ENCODE peak calls at places on chromosomes 4 and X, in five cellular contexts. W is breast epithelium, R is stomach, U is HCT116, Q is sigmoid colon. J is an unnamed sample.

GRCh38 chrX:16022580-16023170 is 100.7 kb upstream of the GRPR start:
- DNase-seq in W (no peak), R (no peak), U (peak; percentile 15), Q (no peak), J (no peak)

GRCh38 chr4:162011039-162011438 is 152.8 kb downstream of the FSTL5 start:
- DNase-seq in W (no peak), R (no peak), U (no peak), Q (no peak), J (no peak)

GRCh38 chrX:109187473-109188168 is 294.3 kb downstream of the GUCY2F start:
- DNase-seq in W (no peak), R (no peak), U (no peak), Q (no peak), J (no peak)

GRCh38 chr4:185665655-185666054 is 130.3 kb upstream of the PDLIM3 start:
- DNase-seq in W (no peak), R (no peak), U (no peak), Q (no peak), J (no peak)

GRCh38 chr4:25815586-25815985 is 47.2 kb downstream of the SEL1L3 start:
- DNase-seq in W (no peak), R (no peak), U (no peak), Q (no peak), J (no peak)

GRCh38 chrX:152899874-152900719 is 2.2 kb downstream of the ZNF185 start:
- DNase-seq in W (no peak), R (no peak), U (no peak), Q (no peak), J (no peak)

GRCh38 chr4:67750691-67751090 is 3.5 kb downstream of the GNRHR start:
- DNase-seq in W (no peak), R (no peak), U (no peak), Q (no peak), J (no peak)

GRCh38 chr4:76279462-76279861 is 27.1 kb upstream of the STBD1 start:
- DNase-seq in W (no peak), R (no peak), U (no peak), Q (no peak), J (no peak)

GRCh38 chrX:20456971-20457370 is 190.3 kb upstream of the RPS6KA3 start:
- DNase-seq in W (no peak), R (no peak), U (no peak), Q (no peak), J (no peak)

GRCh38 chrX:125387945-125388344 is 68.3 kb downstream of the TEX13C start:
- DNase-seq in W (no peak), R (no peak), U (no peak), Q (no peak), J (no peak)
- TF ChIP-seq POLR2AphosphoS5 in W (no peak), R (no peak), U (no peak), Q (no peak), J (no peak)

GRCh38 chrX:7147978-7148824 is at the start of gene PUDP:
- DNase-seq in W (peak; percentile 81), R (peak; percentile 95), U (peak; percentile 37), Q (peak; percentile 94), J (peak; percentile 90)
- TF ChIP-seq POLR2A in W (no peak), R (no peak), U (no peak), Q (no peak), J (no peak)

DNA sequence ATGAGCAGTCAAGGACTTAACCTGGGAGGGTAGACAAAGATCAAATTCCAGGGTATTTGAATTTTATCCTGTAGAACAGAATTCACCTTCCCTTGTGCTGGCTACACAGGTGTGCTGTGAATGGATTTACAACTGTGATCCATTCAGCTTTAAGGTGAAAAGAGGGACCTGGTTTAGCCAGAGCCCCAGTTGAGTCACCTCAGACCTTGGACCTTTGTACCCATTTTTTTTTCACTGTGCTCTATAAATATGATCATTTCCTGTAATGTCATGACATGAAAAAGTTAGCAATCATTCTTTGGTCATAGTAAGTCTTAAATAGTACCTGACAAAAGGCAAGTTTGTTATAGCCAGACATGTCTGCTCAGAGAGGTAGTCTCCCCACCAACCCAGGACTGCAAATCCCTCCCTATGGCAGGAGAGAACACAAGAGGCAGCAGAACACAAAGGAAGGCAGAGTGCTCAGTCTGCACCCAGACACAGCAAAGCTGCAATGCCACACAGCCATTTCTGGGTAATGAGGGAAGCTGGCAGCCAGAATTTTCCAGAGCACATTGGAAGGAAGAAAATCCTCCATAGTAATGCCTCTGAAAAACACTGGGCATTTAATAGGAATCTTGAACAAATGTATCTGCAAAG is 77.8 kb downstream of the CXXC4 start:
- DNase-seq in W (no peak), R (no peak), U (no peak), Q (no peak), J (no peak)
- H3K27ac ChIP-seq in W (no peak overlapping the region), R (no peak overlapping the region), U (no peak overlapping the region), Q (no peak overlapping the region), J (no peak overlapping the region)

DNA sequence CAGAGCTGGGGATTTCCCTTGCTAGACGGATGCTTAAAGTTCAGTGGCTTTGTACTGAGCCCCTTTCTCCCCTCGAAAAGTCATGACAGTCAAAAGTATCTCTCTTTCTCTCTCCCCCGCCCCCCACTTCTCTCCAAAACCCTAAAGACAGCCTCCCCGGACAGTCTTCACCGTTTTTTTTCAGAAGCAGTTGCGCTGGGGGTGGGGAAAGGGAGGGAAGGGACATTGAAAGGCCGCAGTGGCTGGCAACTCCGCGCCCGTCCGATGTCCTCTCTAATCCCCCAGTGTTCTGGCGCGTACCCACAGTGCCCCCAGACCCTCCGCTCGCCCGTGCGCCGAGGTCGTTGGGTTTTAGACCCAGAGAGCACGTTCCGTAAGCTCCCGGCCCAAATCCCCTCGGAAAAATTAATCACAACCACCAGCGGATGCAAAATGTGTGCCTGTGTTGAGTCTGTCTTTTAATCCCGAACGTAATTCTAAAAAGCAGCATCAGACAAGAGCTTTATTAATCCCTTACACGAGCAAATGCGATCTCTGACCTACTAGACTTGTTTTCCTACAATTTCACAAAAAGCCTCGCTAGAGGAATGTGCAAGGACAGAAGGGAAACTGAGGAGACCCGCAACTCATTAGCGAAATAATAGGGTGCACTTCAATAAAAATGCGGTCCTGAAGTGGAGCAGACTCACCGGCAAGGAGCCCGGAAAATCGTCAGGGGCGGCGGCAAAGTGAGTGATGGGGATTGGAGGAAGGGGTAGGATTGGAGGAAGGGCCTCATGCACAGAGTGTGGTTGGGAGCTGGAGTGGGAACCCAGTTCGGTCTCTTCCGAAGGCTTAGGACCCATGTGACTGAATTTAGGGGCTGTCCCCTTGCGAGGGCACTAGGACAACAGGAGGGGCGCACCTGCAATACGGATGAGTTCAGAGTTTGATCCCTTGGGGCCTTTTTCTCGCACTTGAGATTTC is 12.2 kb upstream of the PRDM8 start:
- DNase-seq in W (no peak), R (no peak), U (no peak), Q (peak; percentile 76), J (no peak)
- TF ChIP-seq POLR2AphosphoS5 in W (no peak), R (no peak), U (no peak), Q (no peak), J (no peak)

GRCh38 chrX:154761977-154762528 is 611 bp upstream of the DKC1 start:
- DNase-seq in W (no peak), R (no peak), U (no peak), Q (no peak), J (no peak)

GRCh38 chrX:154758696-154759095 is 4.0 kb upstream of the DKC1 start:
- DNase-seq in W (no peak), R (no peak), U (no peak), Q (no peak), J (no peak)

GRCh38 chrX:154762529-154763296 is at the start of gene DKC1:
- DNase-seq in W (peak; percentile 93), R (peak; percentile 96), U (peak; percentile 87), Q (peak; percentile 97), J (peak; percentile 93)
- TF ChIP-seq POLR2A in W (no peak), R (no peak), U (no peak), Q (no peak), J (no peak)

DNA sequence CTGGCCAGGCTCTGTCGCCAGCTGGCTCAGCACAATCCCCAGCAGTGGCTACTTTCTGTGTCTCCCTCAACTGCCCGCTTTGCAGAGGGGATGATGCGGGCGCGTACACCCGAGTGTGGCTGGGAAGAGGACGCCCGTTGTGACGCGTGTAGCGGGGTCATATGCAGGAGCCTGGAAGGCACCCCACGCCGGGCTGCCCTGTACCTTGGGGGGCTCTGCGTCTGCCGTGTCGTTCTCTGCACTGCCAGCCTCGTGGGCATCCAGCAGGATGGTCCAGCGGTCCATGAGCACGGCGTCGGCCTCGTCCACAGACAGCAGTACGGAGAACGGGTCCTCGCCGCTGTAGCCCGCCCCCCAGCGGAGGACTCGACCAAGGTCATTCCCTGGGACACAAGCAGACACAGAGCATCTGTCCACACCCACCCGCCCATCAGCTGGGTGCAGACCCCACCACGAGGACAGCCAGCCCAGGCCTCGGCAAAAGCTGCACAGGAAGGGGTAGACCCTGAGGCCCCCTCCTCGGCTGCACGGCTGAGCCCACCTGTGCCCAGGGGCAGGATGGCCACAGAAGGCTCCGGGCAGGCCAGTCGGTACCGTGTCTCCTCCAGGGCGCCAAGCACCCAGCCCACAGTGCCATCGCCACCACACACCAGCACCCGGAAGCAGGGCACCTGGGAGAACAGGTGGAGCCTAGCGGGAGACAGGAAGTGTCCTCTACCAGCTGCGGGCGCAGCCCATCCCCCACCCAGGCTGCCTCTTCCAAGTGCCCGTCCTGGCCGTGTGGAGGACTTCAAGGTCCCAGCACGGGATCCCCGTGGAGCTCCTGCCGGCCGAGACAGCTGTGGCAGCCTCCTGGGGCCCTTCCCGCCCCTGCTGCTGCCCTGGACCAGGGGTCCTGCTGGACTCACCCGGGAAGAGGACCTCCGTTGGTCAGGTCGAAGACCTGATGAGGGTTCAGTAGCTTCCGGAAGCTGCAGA is 10.8 kb downstream of the DGKQ start:
- DNase-seq in W (no peak), R (no peak), U (no peak), Q (peak; percentile 62), J (no peak)
- H3K27ac ChIP-seq in W (no peak overlapping the region), R (no peak overlapping the region), U (peak overlapping the region; percentile 74), Q (no peak overlapping the region), J (no peak overlapping the region)

GRCh38 chrX:85381602-85382001 is 2.1 kb upstream of the POF1B start:
- DNase-seq in W (no peak), R (no peak), U (no peak), Q (no peak), J (no peak)
- TF ChIP-seq POLR2AphosphoS5 in W (no peak), R (no peak), U (no peak), Q (no peak), J (no peak)

GRCh38 chr4:123162859-123163258 is 233.7 kb upstream of the SPRY1 start:
- DNase-seq in W (no peak), R (no peak), U (no peak), Q (no peak), J (no peak)
- TF ChIP-seq POLR2A in W (no peak), R (no peak), U (no peak), Q (no peak), J (no peak)

DNA sequence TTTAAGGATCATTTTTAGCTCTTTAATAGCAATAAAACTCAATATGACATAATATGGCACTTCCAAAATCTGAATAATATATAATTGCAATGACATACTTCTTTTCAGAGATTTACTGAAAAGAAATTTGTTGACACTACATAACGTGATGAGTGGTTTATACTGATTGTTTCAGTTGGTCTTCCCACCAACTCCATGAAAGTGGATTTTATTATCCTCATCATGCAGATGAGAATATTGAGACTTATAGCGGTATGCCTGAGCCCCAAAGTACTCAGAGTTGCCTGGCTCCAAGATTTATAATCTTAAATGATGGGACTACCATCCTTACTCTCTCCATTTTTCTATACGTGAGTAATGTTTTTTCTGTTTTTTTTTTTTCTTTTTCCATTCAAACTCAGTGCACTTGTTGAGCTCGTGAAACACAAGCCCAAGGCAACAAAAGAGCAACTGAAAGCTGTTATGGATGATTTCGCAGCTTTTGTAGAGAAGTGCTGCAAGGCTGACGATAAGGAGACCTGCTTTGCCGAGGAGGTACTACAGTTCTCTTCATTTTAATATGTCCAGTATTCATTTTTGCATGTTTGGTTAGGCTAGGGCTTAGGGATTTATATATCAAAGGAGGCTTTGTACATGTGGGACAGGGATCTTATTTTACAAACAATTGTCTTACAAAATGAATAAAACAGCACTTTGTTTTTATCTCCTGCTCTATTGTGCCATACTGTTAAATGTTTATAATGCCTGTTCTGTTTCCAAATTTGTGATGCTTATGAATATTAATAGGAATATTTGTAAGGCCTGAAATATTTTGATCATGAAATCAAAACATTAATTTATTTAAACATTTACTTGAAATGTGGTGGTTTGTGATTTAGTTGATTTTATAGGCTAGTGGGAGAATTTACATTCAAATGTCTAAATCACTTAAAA is 15.3 kb downstream of the ALB start:
- DNase-seq in W (no peak), R (no peak), U (no peak), Q (no peak), J (no peak)
- H3K27ac ChIP-seq in W (no peak overlapping the region), R (no peak overlapping the region), U (no peak overlapping the region), Q (no peak overlapping the region), J (no peak overlapping the region)